ENCODE peak calls at places on chromosomes 6 and 20, in five cellular contexts. C is IMR-90, D is mesendoderm, B is H9, H is mesenchymal stem cell. T is an unnamed sample.

GRCh38 chr6:30683137-30683979 is 3.1 kb downstream of the PPP1R18 start:
- DNase-seq in B (no peak), D (no peak), H (peak; percentile 38), C (no peak), T (no peak)

GRCh38 chr6:47103931-47104330 is 61.8 kb upstream of the ADGRF1 start:
- DNase-seq in D (no peak), H (peak; percentile 49), B (no peak), C (peak; percentile 49), T (no peak)

GRCh38 chr6:109095036-109095820 is at the start of gene CEP57L1:
- DNase-seq in D (peak; percentile 98), B (peak; percentile 98), C (peak; percentile 97), H (peak; percentile 98), T (peak; percentile 92)

GRCh38 chr20:62426678-62427077 is 661 bp downstream of the RBBP8NL start:
- DNase-seq in H (no peak), B (peak; percentile 77), D (peak; percentile 64), C (no peak), T (no peak)

GRCh38 chr20:32458061-32458836 is 100.1 kb downstream of the ASXL1 start:
- DNase-seq in D (no peak), C (no peak), H (no peak), B (peak; percentile 46), T (no peak)

GRCh38 chr6:7262037-7262461 is 51.0 kb downstream of the SSR1 start:
- DNase-seq in C (no peak), B (peak; percentile 97), H (no peak), D (peak; percentile 82), T (no peak)

GRCh38 chr20:58552366-58552934 is 37.3 kb upstream of the APCDD1L start:
- DNase-seq in C (no peak), D (no peak), B (peak; percentile 15), H (no peak), T (no peak)

GRCh38 chr6:36933102-36933501 is 21.4 kb upstream of the PI16 start:
- DNase-seq in B (no peak), D (no peak), H (no peak), C (peak; percentile 72), T (no peak)

GRCh38 chr6:87277123-87277522 is 45.3 kb upstream of the SMIM8 start:
- DNase-seq in H (peak; percentile 22), C (peak; percentile 15), B (no peak), D (no peak), T (no peak)

GRCh38 chr6:152170702-152171667 is 363.5 kb downstream of the ESR1 start:
- DNase-seq in D (peak; percentile 18), C (peak; percentile 75), H (peak; percentile 13), B (no peak), T (no peak)

GRCh38 chr6:68634503-68635411 is at the start of gene ADGRB3:
- DNase-seq in C (peak; percentile 47), H (peak; percentile 83), D (peak; percentile 84), B (peak; percentile 77), T (peak; percentile 81)

GRCh38 chr6:31622678-31623077 is 2.2 kb downstream of the PRRC2A start:
- DNase-seq in H (no peak), B (no peak), D (no peak), C (no peak), T (no peak)

GRCh38 chr20:52749020-52749419 is 223.1 kb upstream of the TSHZ2 start:
- DNase-seq in C (no peak), B (no peak), D (no peak), H (no peak), T (no peak)

GRCh38 chr6:88114838-88115237 is 51.3 kb downstream of the CNR1 start:
- DNase-seq in B (no peak), D (no peak), H (no peak), C (no peak), T (no peak)

GRCh38 chr6:56962451-56962850 is 7.5 kb downstream of the BEND6 start:
- DNase-seq in B (no peak), H (no peak), D (no peak), C (no peak), T (no peak)

GRCh38 chr20:32685541-32686529 is 12.1 kb upstream of the C20orf203 start:
- DNase-seq in D (no peak), H (peak; percentile 87), B (no peak), C (peak; percentile 93), T (no peak)

GRCh38 chr6:129683606-129684322 is 26.2 kb downstream of the ARHGAP18 start:
- DNase-seq in B (no peak), C (peak; percentile 100), D (peak; percentile 81), H (peak; percentile 99), T (no peak)

GRCh38 chr6:109486068-109486467 is 3.0 kb upstream of the ZBTB24 start:
- DNase-seq in B (no peak), H (no peak), C (no peak), D (no peak), T (no peak)

GRCh38 chr6:128305976-128306375 is 214.4 kb downstream of the PTPRK start:
- DNase-seq in C (peak; percentile 45), H (no peak), D (no peak), B (no peak), T (no peak)

GRCh38 chr6:4250645-4251044 is 115.3 kb upstream of the ECI2 start:
- DNase-seq in D (no peak), C (no peak), B (no peak), H (no peak), T (no peak)

GRCh38 chr6:43843669-43844171 is 73.7 kb downstream of the VEGFA start:
- DNase-seq in C (no peak), H (no peak), D (no peak), B (no peak), T (no peak)

GRCh38 chr6:112004397-112005341 is 49.2 kb upstream of the CCN6 start:
- DNase-seq in B (no peak), H (no peak), C (no peak), D (no peak), T (no peak)

GRCh38 chr6:138833819-138834539 is 38.1 kb downstream of the ECT2L start:
- DNase-seq in D (no peak), H (no peak), C (no peak), B (no peak), T (no peak)

GRCh38 chr6:52176550-52176949 is 9.6 kb upstream of the IL17A start:
- DNase-seq in C (no peak), H (no peak), B (no peak), D (no peak), T (no peak)

GRCh38 chr20:22312744-22313346 is 271.5 kb downstream of the FOXA2 start:
- DNase-seq in B (no peak), C (peak; percentile 25), H (peak; percentile 43), D (peak; percentile 61), T (peak; percentile 38)

GRCh38 chr6:37033819-37034790 is 28.6 kb downstream of the FGD2 start:
- DNase-seq in H (no peak), D (no peak), B (no peak), C (no peak), T (no peak)

GRCh38 chr6:96923871-96924493 is 546 bp upstream of the KLHL32 start:
- DNase-seq in H (peak; percentile 7), C (no peak), D (no peak), B (no peak), T (no peak)

GRCh38 chr20:35327074-35327976 is 35.1 kb upstream of the FAM83C start:
- DNase-seq in D (no peak), H (peak; percentile 66), B (no peak), C (peak; percentile 46), T (no peak)

GRCh38 chr6:148874698-148875293 is 128.0 kb downstream of the UST start:
- DNase-seq in D (peak; percentile 76), H (no peak), B (no peak), C (no peak), T (peak; percentile 32)

GRCh38 chr6:159729598-159729997 is 2.3 kb downstream of the WTAP start:
- DNase-seq in D (peak; percentile 25), H (peak; percentile 28), C (peak; percentile 30), B (no peak), T (no peak)
- H3K4ac ChIP-seq in D (no peak overlapping the region), H (no peak overlapping the region), C (peak overlapping the region; percentile 69), B (no peak overlapping the region), T (no peak overlapping the region)

GRCh38 chr6:33779305-33779704 is 9.6 kb downstream of the LEMD2 start:
- DNase-seq in H (no peak), C (no peak), D (peak; percentile 71), B (peak; percentile 67), T (no peak)

GRCh38 chr6:33777716-33778474 is 11.0 kb downstream of the LEMD2 start:
- DNase-seq in B (no peak), H (no peak), D (no peak), C (no peak), T (no peak)

GRCh38 chr6:33781105-33781975 is 7.6 kb downstream of the LEMD2 start:
- DNase-seq in B (peak; percentile 93), D (peak; percentile 96), H (peak; percentile 37), C (no peak), T (peak; percentile 71)

GRCh38 chr6:33778475-33779121 is 10.3 kb downstream of the LEMD2 start:
- DNase-seq in B (no peak), C (no peak), D (peak; percentile 53), H (no peak), T (no peak)

DNA sequence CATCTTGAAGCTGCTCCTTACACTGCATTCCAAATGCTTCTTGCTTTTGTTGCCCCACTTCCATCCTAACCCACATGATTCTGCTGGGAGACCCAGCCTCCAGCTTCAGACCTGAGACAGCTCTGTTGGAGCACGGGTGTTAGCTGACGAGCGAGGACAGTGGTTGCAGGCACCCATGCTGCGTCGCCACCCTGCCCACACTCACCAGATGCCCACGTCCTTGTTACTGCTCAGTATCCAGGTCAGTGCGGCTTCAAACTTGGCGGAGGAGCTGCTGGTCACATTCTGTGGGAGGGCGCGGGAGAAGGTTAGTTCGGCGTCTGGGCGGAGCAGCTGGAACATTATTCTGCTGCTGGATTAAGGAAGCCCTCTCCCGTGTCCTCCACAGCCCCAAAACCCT is 9.0 kb downstream of the LEMD2 start:
- DNase-seq in H (no peak), B (no peak), D (no peak), C (no peak), T (no peak)
- H2AK5ac ChIP-seq in H (peak overlapping the region; percentile 89), B (no peak overlapping the region), D (peak overlapping the region; percentile 73), C (no peak overlapping the region), T (peak overlapping the region; percentile 4)

GRCh38 chr6:108082539-108082938 is 8.0 kb upstream of the OSTM1 start:
- DNase-seq in H (no peak), D (no peak), C (no peak), B (no peak), T (no peak)

GRCh38 chr6:108083349-108083748 is 8.8 kb upstream of the OSTM1 start:
- DNase-seq in B (no peak), D (no peak), C (no peak), H (peak; percentile 4), T (no peak)

GRCh38 chr6:108078191-108078590 is 3.6 kb upstream of the OSTM1 start:
- DNase-seq in D (no peak), C (no peak), B (no peak), H (no peak), T (no peak)

GRCh38 chr6:108074359-108075144 is at the start of gene OSTM1:
- DNase-seq in C (peak; percentile 82), B (peak; percentile 94), D (peak; percentile 93), H (peak; percentile 84), T (peak; percentile 87)

GRCh38 chr6:108080010-108080780 is 5.7 kb upstream of the OSTM1 start:
- DNase-seq in H (peak; percentile 42), D (peak; percentile 86), C (peak; percentile 58), B (peak; percentile 72), T (no peak)
- H3K4ac ChIP-seq in H (no peak overlapping the region), D (no peak overlapping the region), C (no peak overlapping the region), B (no peak overlapping the region), T (no peak overlapping the region)

DNA sequence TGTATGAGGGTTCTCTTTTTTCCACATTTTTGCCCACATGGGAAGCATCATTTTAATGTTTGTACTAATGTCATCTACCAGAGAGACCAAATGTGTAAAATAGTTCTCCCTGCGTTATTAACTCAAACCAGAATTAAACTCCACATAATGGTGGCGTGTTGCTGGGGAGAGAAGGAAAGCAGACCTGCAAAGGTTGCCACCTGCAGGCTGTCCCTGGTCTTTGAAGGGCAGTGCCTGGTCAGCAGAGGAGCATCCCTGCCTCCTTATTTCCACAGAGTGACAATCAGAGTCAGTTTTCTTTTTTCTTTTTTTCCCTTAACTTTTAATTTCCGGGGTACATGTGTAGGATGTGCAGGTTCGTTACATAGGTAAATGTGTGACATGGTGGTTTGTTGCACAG is 214.5 kb downstream of the TBX18 start:
- DNase-seq in D (peak; percentile 26), B (peak; percentile 44), H (no peak), C (no peak), T (no peak)
- H2AK5ac ChIP-seq in D (no peak overlapping the region), B (no peak overlapping the region), H (no peak overlapping the region), C (no peak overlapping the region), T (no peak overlapping the region)

T was measured in neuronal stem cell.